ENCODE peak calls at places on chromosomes 5 and 9, in eight cellular contexts. One of them, this sample, is unnamed.

GRCh38 chr5:160252916-160253315 is 23.6 kb downstream of the FABP6 start:
- DNase-seq in endothelial cell: no peak
- DNase-seq in nephron progenitor cell: no peak
- DNase-seq in epithelial cell of esophagus: no peak
- DNase-seq in CD4-positive, alpha-beta T cell: no peak
- DNase-seq in progenitor cell of endocrine pancreas: no peak
- DNase-seq in testis: no peak
- DNase-seq in heart right ventricle: no peak
- DNase-seq in this sample: no peak

GRCh38 chr5:139414601-139415121 is 10.8 kb upstream of the SPATA24 start:
- DNase-seq in epithelial cell of esophagus: no peak
- DNase-seq in testis: no peak
- DNase-seq in heart right ventricle: no peak
- DNase-seq in nephron progenitor cell: no peak
- DNase-seq in CD4-positive, alpha-beta T cell: no peak
- DNase-seq in endothelial cell: no peak
- DNase-seq in progenitor cell of endocrine pancreas: no peak
- DNase-seq in this sample: no peak

GRCh38 chr5:38660194-38660668 is 103.8 kb upstream of the LIFR start:
- DNase-seq in endothelial cell: no peak
- DNase-seq in progenitor cell of endocrine pancreas: no peak
- DNase-seq in epithelial cell of esophagus: peak; percentile 76
- DNase-seq in testis: peak; percentile 43
- DNase-seq in CD4-positive, alpha-beta T cell: no peak
- DNase-seq in heart right ventricle: peak; percentile 18
- DNase-seq in nephron progenitor cell: peak; percentile 48
- DNase-seq in this sample: peak; percentile 85

GRCh38 chr5:72693001-72693442 is 123.4 kb upstream of the TNPO1 start:
- DNase-seq in progenitor cell of endocrine pancreas: no peak
- DNase-seq in epithelial cell of esophagus: peak; percentile 13
- DNase-seq in endothelial cell: no peak
- DNase-seq in testis: no peak
- DNase-seq in nephron progenitor cell: no peak
- DNase-seq in heart right ventricle: no peak
- DNase-seq in CD4-positive, alpha-beta T cell: no peak
- DNase-seq in this sample: peak; percentile 71

GRCh38 chr5:179840321-179840720 is 18.3 kb downstream of the MRNIP start:
- DNase-seq in nephron progenitor cell: no peak
- DNase-seq in testis: no peak
- DNase-seq in heart right ventricle: no peak
- DNase-seq in progenitor cell of endocrine pancreas: no peak
- DNase-seq in epithelial cell of esophagus: no peak
- DNase-seq in CD4-positive, alpha-beta T cell: no peak
- DNase-seq in endothelial cell: no peak
- DNase-seq in this sample: no peak

GRCh38 chr9:110767559-110768063 is 99.0 kb downstream of the MUSK start:
- DNase-seq in CD4-positive, alpha-beta T cell: no peak
- DNase-seq in progenitor cell of endocrine pancreas: no peak
- DNase-seq in heart right ventricle: peak; percentile 50
- DNase-seq in epithelial cell of esophagus: no peak
- DNase-seq in testis: peak; percentile 73
- DNase-seq in endothelial cell: no peak
- DNase-seq in nephron progenitor cell: no peak
- DNase-seq in this sample: no peak

GRCh38 chr5:108028411-108028810 is 353.5 kb downstream of the FBXL17 start:
- DNase-seq in CD4-positive, alpha-beta T cell: no peak
- DNase-seq in testis: no peak
- DNase-seq in heart right ventricle: no peak
- DNase-seq in epithelial cell of esophagus: peak; percentile 14
- DNase-seq in endothelial cell: no peak
- DNase-seq in nephron progenitor cell: peak; percentile 28
- DNase-seq in progenitor cell of endocrine pancreas: no peak
- DNase-seq in this sample: no peak

GRCh38 chr5:66410056-66410455 is 186.1 kb upstream of the MAST4 start:
- DNase-seq in epithelial cell of esophagus: no peak
- DNase-seq in testis: no peak
- DNase-seq in endothelial cell: no peak
- DNase-seq in CD4-positive, alpha-beta T cell: no peak
- DNase-seq in progenitor cell of endocrine pancreas: no peak
- DNase-seq in nephron progenitor cell: no peak
- DNase-seq in heart right ventricle: no peak
- DNase-seq in this sample: no peak

GRCh38 chr5:128536861-128537305 is 1.2 kb downstream of the FBN2 start:
- DNase-seq in epithelial cell of esophagus: peak; percentile 59
- DNase-seq in progenitor cell of endocrine pancreas: no peak
- DNase-seq in CD4-positive, alpha-beta T cell: no peak
- DNase-seq in testis: no peak
- DNase-seq in endothelial cell: peak; percentile 23
- DNase-seq in nephron progenitor cell: peak; percentile 49
- DNase-seq in heart right ventricle: peak; percentile 10
- DNase-seq in this sample: no peak

GRCh38 chr5:137054335-137054734 is 444.8 kb downstream of the SPOCK1 start:
- DNase-seq in endothelial cell: no peak
- DNase-seq in testis: no peak
- DNase-seq in heart right ventricle: no peak
- DNase-seq in nephron progenitor cell: no peak
- DNase-seq in epithelial cell of esophagus: no peak
- DNase-seq in progenitor cell of endocrine pancreas: no peak
- DNase-seq in CD4-positive, alpha-beta T cell: no peak
- DNase-seq in this sample: no peak

GRCh38 chr9:69599232-69599971 is 72.8 kb downstream of the APBA1 start:
- DNase-seq in endothelial cell: no peak
- DNase-seq in CD4-positive, alpha-beta T cell: no peak
- DNase-seq in progenitor cell of endocrine pancreas: no peak
- DNase-seq in heart right ventricle: no peak
- DNase-seq in testis: no peak
- DNase-seq in epithelial cell of esophagus: no peak
- DNase-seq in nephron progenitor cell: no peak
- DNase-seq in this sample: no peak

GRCh38 chr5:120808135-120808534 is 344.0 kb downstream of the PRR16 start:
- DNase-seq in progenitor cell of endocrine pancreas: no peak
- DNase-seq in heart right ventricle: no peak
- DNase-seq in CD4-positive, alpha-beta T cell: no peak
- DNase-seq in epithelial cell of esophagus: no peak
- DNase-seq in endothelial cell: no peak
- DNase-seq in nephron progenitor cell: no peak
- DNase-seq in testis: no peak
- DNase-seq in this sample: no peak

GRCh38 chr5:51829226-51829625 is 446.0 kb downstream of the ISL1 start:
- DNase-seq in CD4-positive, alpha-beta T cell: no peak
- DNase-seq in epithelial cell of esophagus: peak; percentile 92
- DNase-seq in nephron progenitor cell: no peak
- DNase-seq in testis: no peak
- DNase-seq in heart right ventricle: no peak
- DNase-seq in endothelial cell: no peak
- DNase-seq in progenitor cell of endocrine pancreas: no peak
- DNase-seq in this sample: peak; percentile 77

GRCh38 chr9:128862401-128862851 is 19.3 kb downstream of the KYAT1 start:
- DNase-seq in heart right ventricle: peak; percentile 24
- DNase-seq in endothelial cell: no peak
- DNase-seq in CD4-positive, alpha-beta T cell: no peak
- DNase-seq in epithelial cell of esophagus: no peak
- DNase-seq in nephron progenitor cell: no peak
- DNase-seq in testis: no peak
- DNase-seq in progenitor cell of endocrine pancreas: no peak
- DNase-seq in this sample: no peak

GRCh38 chr5:108503986-108504385 is 122.1 kb upstream of the FBXL17 start:
- DNase-seq in nephron progenitor cell: no peak
- DNase-seq in heart right ventricle: no peak
- DNase-seq in epithelial cell of esophagus: no peak
- DNase-seq in CD4-positive, alpha-beta T cell: no peak
- DNase-seq in testis: no peak
- DNase-seq in endothelial cell: no peak
- DNase-seq in progenitor cell of endocrine pancreas: no peak
- DNase-seq in this sample: no peak

GRCh38 chr9:13186774-13187173 is 92.7 kb downstream of the MPDZ start:
- DNase-seq in testis: no peak
- DNase-seq in heart right ventricle: no peak
- DNase-seq in progenitor cell of endocrine pancreas: no peak
- DNase-seq in CD4-positive, alpha-beta T cell: no peak
- DNase-seq in nephron progenitor cell: no peak
- DNase-seq in epithelial cell of esophagus: no peak
- DNase-seq in endothelial cell: no peak
- DNase-seq in this sample: no peak
- TF ChIP-seq CTCF in testis: no peak
- TF ChIP-seq CTCF in heart right ventricle: no peak
- TF ChIP-seq CTCF in progenitor cell of endocrine pancreas: no peak
- TF ChIP-seq CTCF in CD4-positive, alpha-beta T cell: no peak
- TF ChIP-seq CTCF in nephron progenitor cell: no peak
- TF ChIP-seq CTCF in epithelial cell of esophagus: no peak
- TF ChIP-seq CTCF in endothelial cell: no peak
- TF ChIP-seq CTCF in this sample: no peak

DNA sequence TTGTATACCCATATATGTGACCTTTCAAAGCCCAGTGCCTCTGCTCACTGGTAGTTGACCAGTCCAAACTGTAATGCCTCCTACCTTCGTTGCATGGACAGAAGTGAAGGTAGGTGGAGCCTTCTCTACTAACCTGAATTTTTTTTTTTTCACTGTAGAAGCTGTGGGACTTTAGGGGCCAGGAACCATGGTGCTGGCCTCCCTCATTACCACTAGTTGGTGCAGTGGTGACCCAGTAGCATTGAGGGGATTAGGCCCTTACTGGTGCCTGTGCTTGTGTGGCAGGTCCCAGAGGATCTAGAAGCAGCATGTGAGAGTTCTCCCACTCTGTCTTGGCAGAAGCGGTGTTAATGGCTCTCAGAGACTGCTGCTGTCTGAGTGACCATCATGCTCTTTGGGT is 2.3 kb downstream of the RALGPS1 start:
- DNase-seq in endothelial cell: no peak
- DNase-seq in CD4-positive, alpha-beta T cell: no peak
- DNase-seq in testis: no peak
- DNase-seq in heart right ventricle: no peak
- DNase-seq in epithelial cell of esophagus: no peak
- DNase-seq in nephron progenitor cell: no peak
- DNase-seq in progenitor cell of endocrine pancreas: no peak
- DNase-seq in this sample: no peak
- TF ChIP-seq CTCF in endothelial cell: no peak
- TF ChIP-seq CTCF in CD4-positive, alpha-beta T cell: no peak
- TF ChIP-seq CTCF in testis: no peak
- TF ChIP-seq CTCF in heart right ventricle: no peak
- TF ChIP-seq CTCF in epithelial cell of esophagus: no peak
- TF ChIP-seq CTCF in nephron progenitor cell: no peak
- TF ChIP-seq CTCF in progenitor cell of endocrine pancreas: peak; percentile 9
- TF ChIP-seq CTCF in this sample: no peak

DNA sequence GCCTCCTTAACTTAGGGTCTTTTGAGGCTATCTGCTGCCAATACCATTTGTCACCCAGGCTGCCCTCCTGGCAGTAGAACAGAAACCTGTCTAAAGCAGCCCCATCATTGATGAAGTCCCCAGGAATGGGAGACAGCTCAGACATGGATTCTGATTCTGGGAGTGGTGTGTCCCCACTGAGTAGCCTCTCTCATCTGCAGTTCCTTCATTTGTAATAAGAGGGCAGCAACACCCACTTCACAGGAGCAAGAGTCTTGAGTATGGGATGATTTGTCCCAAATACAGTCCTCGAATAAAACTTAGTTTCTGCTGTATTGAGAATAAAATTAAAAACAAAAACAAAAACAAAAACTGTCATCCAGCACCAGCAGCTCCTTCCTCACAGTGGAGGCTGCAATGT is 167.6 kb downstream of the ASTN2 start:
- DNase-seq in endothelial cell: peak; percentile 28
- DNase-seq in epithelial cell of esophagus: no peak
- DNase-seq in nephron progenitor cell: no peak
- DNase-seq in testis: peak; percentile 29
- DNase-seq in progenitor cell of endocrine pancreas: no peak
- DNase-seq in heart right ventricle: no peak
- DNase-seq in CD4-positive, alpha-beta T cell: no peak
- DNase-seq in this sample: peak; percentile 50
- TF ChIP-seq CTCF in endothelial cell: peak; percentile 42
- TF ChIP-seq CTCF in epithelial cell of esophagus: no peak
- TF ChIP-seq CTCF in nephron progenitor cell: peak; percentile 44
- TF ChIP-seq CTCF in testis: no peak
- TF ChIP-seq CTCF in progenitor cell of endocrine pancreas: peak; percentile 67
- TF ChIP-seq CTCF in heart right ventricle: peak; percentile 41
- TF ChIP-seq CTCF in CD4-positive, alpha-beta T cell: no peak
- TF ChIP-seq CTCF in this sample: no peak

GRCh38 chr9:114016629-114017423 is 61.3 kb downstream of the AMBP start:
- DNase-seq in nephron progenitor cell: no peak
- DNase-seq in heart right ventricle: no peak
- DNase-seq in CD4-positive, alpha-beta T cell: peak; percentile 14
- DNase-seq in testis: peak; percentile 6
- DNase-seq in epithelial cell of esophagus: no peak
- DNase-seq in endothelial cell: peak; percentile 1
- DNase-seq in progenitor cell of endocrine pancreas: no peak
- DNase-seq in this sample: no peak

GRCh38 chr9:114015607-114016006 is 62.5 kb downstream of the AMBP start:
- DNase-seq in nephron progenitor cell: no peak
- DNase-seq in CD4-positive, alpha-beta T cell: no peak
- DNase-seq in endothelial cell: no peak
- DNase-seq in testis: no peak
- DNase-seq in progenitor cell of endocrine pancreas: peak; percentile 8
- DNase-seq in heart right ventricle: no peak
- DNase-seq in epithelial cell of esophagus: no peak
- DNase-seq in this sample: no peak

GRCh38 chr9:114014044-114014443 is 64.1 kb downstream of the AMBP start:
- DNase-seq in endothelial cell: no peak
- DNase-seq in nephron progenitor cell: no peak
- DNase-seq in heart right ventricle: no peak
- DNase-seq in progenitor cell of endocrine pancreas: no peak
- DNase-seq in epithelial cell of esophagus: no peak
- DNase-seq in CD4-positive, alpha-beta T cell: no peak
- DNase-seq in testis: no peak
- DNase-seq in this sample: no peak

GRCh38 chr9:114016101-114016500 is 62.0 kb downstream of the AMBP start:
- DNase-seq in heart right ventricle: no peak
- DNase-seq in endothelial cell: peak; percentile 1
- DNase-seq in epithelial cell of esophagus: no peak
- DNase-seq in CD4-positive, alpha-beta T cell: no peak
- DNase-seq in progenitor cell of endocrine pancreas: peak; percentile 2
- DNase-seq in testis: peak; percentile 9
- DNase-seq in nephron progenitor cell: no peak
- DNase-seq in this sample: no peak

DNA sequence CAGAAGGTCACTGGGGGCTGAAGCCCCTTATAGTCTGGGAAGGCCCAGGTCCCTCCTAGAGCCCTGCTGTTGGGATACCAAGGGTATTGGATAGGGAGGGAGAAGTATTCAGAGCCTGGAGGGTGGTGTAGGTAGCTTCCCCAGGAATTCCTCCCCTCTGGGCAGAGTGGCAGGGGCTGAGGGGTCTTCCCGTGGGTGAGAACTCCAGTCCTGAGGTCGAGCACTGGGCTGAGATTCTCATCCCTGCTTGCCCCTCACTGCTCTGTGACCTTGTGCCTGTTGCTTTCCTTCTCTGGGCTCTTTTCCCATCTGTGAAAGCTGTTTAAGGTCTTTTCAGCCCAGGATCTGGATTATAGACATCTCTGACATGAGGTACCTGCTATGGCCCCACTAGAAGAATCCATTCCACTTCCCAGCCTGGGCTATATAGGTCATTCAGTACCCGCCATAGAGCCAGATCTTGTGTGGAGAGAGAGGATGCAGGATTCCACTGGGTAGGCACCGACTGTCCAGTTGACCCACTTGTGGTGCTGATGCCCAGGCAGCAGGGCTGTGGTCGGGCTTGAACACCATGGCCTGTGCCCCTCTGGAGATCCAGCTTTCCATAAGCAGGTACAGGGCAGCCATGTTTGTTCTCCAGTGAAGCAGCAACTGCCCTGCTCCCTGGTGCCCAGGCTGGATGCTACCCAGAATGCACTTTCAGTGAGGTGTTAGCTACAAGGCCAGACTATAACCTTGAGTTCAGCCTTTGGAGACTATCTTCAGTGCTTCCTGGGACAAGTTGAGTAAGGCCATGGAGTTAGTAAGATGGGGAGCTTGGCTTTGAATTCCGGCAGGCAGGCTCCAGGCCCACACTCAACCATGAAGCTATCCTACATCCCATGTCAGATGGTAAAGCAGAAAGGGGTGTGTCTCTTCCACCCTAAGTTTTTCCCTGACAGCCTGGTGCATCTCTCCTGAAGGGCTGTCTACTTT is 60.1 kb downstream of the AMBP start:
- DNase-seq in endothelial cell: peak; percentile 1
- DNase-seq in epithelial cell of esophagus: no peak
- DNase-seq in heart right ventricle: no peak
- DNase-seq in CD4-positive, alpha-beta T cell: peak; percentile 27
- DNase-seq in nephron progenitor cell: no peak
- DNase-seq in testis: peak; percentile 5
- DNase-seq in progenitor cell of endocrine pancreas: no peak
- DNase-seq in this sample: no peak
- TF ChIP-seq CTCF in endothelial cell: no peak
- TF ChIP-seq CTCF in epithelial cell of esophagus: no peak
- TF ChIP-seq CTCF in heart right ventricle: no peak
- TF ChIP-seq CTCF in CD4-positive, alpha-beta T cell: no peak
- TF ChIP-seq CTCF in nephron progenitor cell: no peak
- TF ChIP-seq CTCF in testis: no peak
- TF ChIP-seq CTCF in progenitor cell of endocrine pancreas: no peak
- TF ChIP-seq CTCF in this sample: no peak

This sample was measured in MCF 10A.